ENCODE peak calls at places on chromosomes 12 and 14, in five cellular contexts. D is A549; C is effector memory CD4-positive, alpha-beta T cell; J is heart right ventricle; U is breast epithelium. L is an unnamed sample. For H3K4me1, the result is how much of the 10 kb centered on the place peaks cover.

GRCh38 chr12:54932038-54932437 is 52.5 kb downstream of the TESPA1 start:
- DNase-seq in J (no peak), D (no peak), U (no peak), C (no peak), L (no peak)

GRCh38 chr12:78918221-78918620 is 53.6 kb downstream of the SYT1 start:
- DNase-seq in C (no peak), J (no peak), D (no peak), U (no peak), L (no peak)

GRCh38 chr12:131103614-131104463 is 150.1 kb downstream of the ADGRD1 start:
- DNase-seq in U (no peak), C (no peak), D (no peak), J (no peak), L (no peak)

GRCh38 chr12:132608231-132609171 is 1.9 kb downstream of the LRCOL1 start:
- DNase-seq in U (no peak), D (no peak), C (no peak), J (no peak), L (no peak)

GRCh38 chr12:72323881-72324280 is 51.7 kb downstream of the TRHDE start:
- DNase-seq in C (no peak), D (no peak), J (no peak), U (no peak), L (no peak)

GRCh38 chr14:89507926-89508460 is 91.0 kb upstream of the FOXN3 start:
- DNase-seq in J (no peak), U (no peak), D (no peak), C (no peak), L (no peak)

GRCh38 chr14:23052671-23053070 is 4.6 kb downstream of the CDH24 start:
- DNase-seq in C (no peak), U (no peak), D (no peak), J (no peak), L (no peak)

GRCh38 chr12:51217133-51217967 is 512 bp downstream of the POU6F1 start:
- DNase-seq in C (peak), U (peak), J (peak), D (peak), L (peak)

GRCh38 chr12:111298583-111299436 is 70.1 kb downstream of the PHETA1 start:
- DNase-seq in J (peak), D (peak), C (no peak), U (no peak), L (no peak)

GRCh38 chr14:64722842-64723447 is 18.7 kb downstream of the PLEKHG3 start:
- DNase-seq in U (no peak), C (no peak), D (no peak), J (no peak), L (no peak)

GRCh38 chr14:28375295-28375694 is 391.3 kb upstream of the FOXG1 start:
- DNase-seq in D (no peak), U (no peak), C (no peak), J (no peak), L (no peak)

GRCh38 chr12:99505805-99506204 is 141.7 kb upstream of the GARIN6 start:
- DNase-seq in J (no peak), U (no peak), C (no peak), D (no peak), L (no peak)

GRCh38 chr12:69056743-69057515 is 124.0 kb upstream of the CPM start:
- DNase-seq in U (no peak), J (no peak), C (no peak), D (no peak), L (no peak)

GRCh38 chr12:13198921-13199320 is 2.4 kb downstream of the EMP1 start:
- DNase-seq in D (no peak), C (no peak), U (no peak), J (peak), L (no peak)

GRCh38 chr14:20386276-20386855 is 26.9 kb downstream of the TEP1 start:
- DNase-seq in J (no peak), U (no peak), C (no peak), D (no peak), L (no peak)

GRCh38 chr14:102451064-102451352 is 58.6 kb downstream of the ANKRD9 start:
- DNase-seq in J (no peak), U (no peak), C (no peak), D (no peak), L (no peak)

GRCh38 chr14:56087824-56088571 is 30.2 kb upstream of the PELI2 start:
- DNase-seq in D (no peak), J (no peak), U (no peak), C (no peak), L (no peak)

GRCh38 chr12:22617630-22618029 is 7.3 kb upstream of the ETNK1 start:
- DNase-seq in U (no peak), D (no peak), C (no peak), J (no peak), L (no peak)

GRCh38 chr14:99239661-99240092 is 32.3 kb downstream of the BCL11B start:
- DNase-seq in D (no peak), U (no peak), J (no peak), C (no peak), L (no peak)

GRCh38 chr12:21631367-21631766 is 26.3 kb downstream of the LDHB start:
- DNase-seq in C (no peak), J (no peak), D (no peak), U (no peak), L (no peak)

GRCh38 chr12:106646472-106646871 is 63.7 kb downstream of the RFX4 start:
- DNase-seq in J (no peak), U (no peak), D (no peak), C (no peak), L (no peak)

GRCh38 chr14:104971447-104972240 is 6.5 kb downstream of the AHNAK2 start:
- DNase-seq in U (no peak), C (no peak), J (no peak), D (no peak), L (peak)

GRCh38 chr12:118356809-118357326 is 15.8 kb downstream of the TAOK3 start:
- DNase-seq in D (peak), U (no peak), C (no peak), J (no peak), L (no peak)

GRCh38 chr12:8566525-8566924 is 25.8 kb upstream of the CLEC4E start:
- DNase-seq in C (no peak), U (no peak), D (no peak), J (no peak), L (no peak)

GRCh38 chr12:120115692-120116442 is 686 bp downstream of the RAB35 start:
- DNase-seq in J (no peak), C (no peak), D (peak), U (no peak), L (peak)

GRCh38 chr14:72476657-72477499 is 417.0 kb downstream of the DPF3 start:
- DNase-seq in C (peak), J (peak), U (peak), D (no peak), L (no peak)

GRCh38 chr12:2256453-2256852 is 203.7 kb downstream of the CACNA1C start:
- DNase-seq in J (no peak), C (no peak), U (no peak), D (no peak), L (no peak)

GRCh38 chr12:17971850-17972249 is 118.1 kb downstream of the RERGL start:
- DNase-seq in J (no peak), C (no peak), D (no peak), U (no peak), L (no peak)

GRCh38 chr12:38850463-38850862 is 54.9 kb downstream of the CPNE8 start:
- DNase-seq in C (no peak), J (no peak), U (no peak), D (no peak), L (no peak)

GRCh38 chr12:98644433-98644711 is 216 bp downstream of the IKBIP start:
- DNase-seq in U (peak), J (no peak), D (no peak), C (no peak), L (no peak)

GRCh38 chr12:69330475-69331473 is 17.4 kb upstream of the LYZ start:
- DNase-seq in J (no peak), D (no peak), U (no peak), C (peak), L (peak)

GRCh38 chr12:122862110-122862634 is 26.9 kb downstream of the HIP1R start:
- DNase-seq in C (no peak), U (no peak), J (no peak), D (no peak), L (peak)

GRCh38 chr14:50759800-50760543 is 71.0 kb downstream of the NIN start:
- DNase-seq in U (no peak), J (no peak), D (no peak), C (no peak), L (no peak)
- H3K4me1 ChIP-seq in U (under half), J (under half), D (under half), C (under half), L (under half)

GRCh38 chr12:52235822-52236291 is 2.8 kb downstream of the KRT7 start:
- DNase-seq in C (no peak), U (peak), D (no peak), J (no peak), L (peak)
- H3K4me1 ChIP-seq in C (under half), U (under half), D (half or more), J (under half), L (under half)

DNA sequence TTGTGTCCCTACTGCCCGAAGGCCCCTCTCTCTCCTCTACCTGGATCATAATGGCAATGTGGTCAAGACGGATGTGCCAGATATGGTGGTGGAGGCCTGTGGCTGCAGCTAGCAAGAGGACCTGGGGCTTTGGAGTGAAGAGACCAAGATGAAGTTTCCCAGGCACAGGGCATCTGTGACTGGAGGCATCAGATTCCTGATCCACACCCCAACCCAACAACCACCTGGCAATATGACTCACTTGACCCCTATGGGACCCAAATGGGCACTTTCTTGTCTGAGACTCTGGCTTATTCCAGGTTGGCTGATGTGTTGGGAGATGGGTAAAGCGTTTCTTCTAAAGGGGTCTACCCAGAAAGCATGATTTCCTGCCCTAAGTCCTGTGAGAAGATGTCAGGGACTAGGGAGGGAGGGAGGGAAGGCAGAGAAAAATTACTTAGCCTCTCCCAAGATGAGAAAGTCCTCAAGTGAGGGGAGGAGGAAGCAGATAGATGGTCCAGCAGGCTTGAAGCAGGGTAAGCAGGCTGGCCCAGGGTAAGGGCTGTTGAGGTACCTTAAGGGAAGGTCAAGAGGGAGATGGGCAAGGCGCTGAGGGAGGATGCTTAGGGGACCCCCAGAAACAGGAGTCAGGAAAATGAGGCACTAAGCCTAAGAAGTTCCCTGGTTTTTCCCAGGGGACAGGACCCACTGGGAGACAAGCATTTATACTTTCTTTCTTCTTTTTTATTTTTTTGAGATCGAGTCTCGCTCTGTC is 1.8 kb downstream of the INHBE start:
- DNase-seq in U (no peak), C (no peak), J (no peak), D (no peak), L (no peak)
- H3K4me1 ChIP-seq in U (under half), C (under half), J (under half), D (half or more), L (under half)

GRCh38 chr14:61177279-61178225 is 103.6 kb downstream of the TMEM30B start:
- DNase-seq in D (no peak), J (no peak), U (no peak), C (no peak), L (no peak)
- H3K4me1 ChIP-seq in D (under half), J (under half), U (under half), C (under half), L (under half)

GRCh38 chr14:77008541-77008940 is 20.0 kb downstream of the IRF2BPL start:
- DNase-seq in U (no peak), C (no peak), J (no peak), D (no peak), L (no peak)
- H3K4me1 ChIP-seq in U (under half), C (under half), J (under half), D (under half), L (half or more)

L was measured in lower lobe of right lung.